ENCODE peak calls at places on chromosomes 11 and 22, in six cellular contexts. S is cardiac fibroblast, M is choroid plexus epithelial cell, B is lung, Q is heart left ventricle, U is cardiac muscle cell. A is an unnamed sample.

GRCh38 chr22:36564422-36565151 is 35.6 kb upstream of the EIF3D start:
- DNase-seq in S (no peak), M (no peak), B (no peak), Q (peak), U (no peak), A (no peak)

GRCh38 chr11:95641506-95641905 is 148.1 kb downstream of the FAM76B start:
- DNase-seq in S (peak), M (no peak), B (peak), Q (no peak), U (no peak), A (no peak)

GRCh38 chr22:24875862-24876506 is 70.0 kb downstream of the SGSM1 start:
- DNase-seq in S (peak), M (peak), B (no peak), Q (no peak), U (peak), A (peak)

GRCh38 chr22:48783821-48784266 is 1043.8 kb downstream of the BRD1 start:
- DNase-seq in S (no peak), M (no peak), B (peak), Q (no peak), U (no peak), A (peak)

GRCh38 chr22:23127055-23127756 is 14.6 kb downstream of the RSPH14 start:
- DNase-seq in S (no peak), M (no peak), B (no peak), Q (no peak), U (no peak), A (no peak)

GRCh38 chr11:122796128-122796717 is 42.1 kb upstream of the CRTAM start:
- DNase-seq in S (peak), M (peak), B (peak), Q (no peak), U (peak), A (peak)

GRCh38 chr11:77212314-77213007 is 84.4 kb downstream of the MYO7A start:
- DNase-seq in S (no peak), M (no peak), B (no peak), Q (no peak), U (no peak), A (no peak)

GRCh38 chr11:134856371-134856971 is 444.4 kb upstream of the B3GAT1 start:
- DNase-seq in S (no peak), M (no peak), B (no peak), Q (no peak), U (no peak), A (no peak)

GRCh38 chr11:114586797-114587196 is 8.8 kb downstream of the NXPE4 start:
- DNase-seq in S (peak), M (peak), B (no peak), Q (no peak), U (peak), A (no peak)

GRCh38 chr11:72278911-72279310 is 34.9 kb upstream of the PHOX2A start:
- DNase-seq in S (peak), M (peak), B (no peak), Q (no peak), U (peak), A (no peak)

GRCh38 chr22:23113067-23113846 is 28.5 kb downstream of the RSPH14 start:
- DNase-seq in S (peak), M (peak), B (no peak), Q (no peak), U (peak), A (peak)

DNA sequence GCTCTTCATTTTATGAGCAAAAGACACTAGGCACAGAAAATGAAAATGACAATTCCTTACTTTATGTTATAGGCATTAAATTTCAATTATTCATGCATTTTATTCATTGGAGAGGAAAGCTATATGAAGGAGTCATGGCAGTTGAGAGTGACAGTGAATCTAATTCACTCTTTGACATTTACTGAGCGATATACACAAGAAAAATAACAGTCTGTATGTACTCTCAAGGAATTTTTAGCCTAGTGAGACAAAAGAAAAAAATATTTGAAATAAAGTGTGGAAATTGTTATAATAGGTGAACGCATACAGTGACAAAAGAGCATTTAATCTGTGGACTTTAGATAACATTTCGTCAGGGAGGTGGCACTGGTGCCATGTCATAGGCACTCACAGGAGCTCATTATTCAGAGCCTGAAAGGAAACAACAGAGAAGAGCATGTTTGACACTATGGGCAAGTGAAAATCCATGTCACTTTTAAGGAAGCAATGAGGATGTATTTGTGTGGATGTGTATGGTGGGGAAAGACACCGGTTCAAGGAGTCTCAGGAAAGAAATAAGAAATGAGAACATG is 323.1 kb downstream of the LUZP2 start:
- DNase-seq in S (no peak), M (no peak), B (no peak), Q (no peak), U (no peak), A (no peak)
- H3K4me3 ChIP-seq in S (no peak), M (no peak), B (no peak), Q (no peak), U (no peak), A (no peak)

GRCh38 chr11:64285885-64286800 is 495 bp downstream of the GPR137 start:
- DNase-seq in S (no peak), M (no peak), B (no peak), Q (no peak), U (no peak), A (no peak)
- TF ChIP-seq CTCF in S (no peak), M (no peak), B (no peak), Q (no peak), U (no peak), A (no peak)

GRCh38 chr11:43573873-43574272 is 106.7 kb upstream of the HSD17B12 start:
- DNase-seq in S (no peak), M (no peak), B (no peak), Q (no peak), U (no peak), A (no peak)

GRCh38 chr11:43575931-43576833 is 104.4 kb upstream of the HSD17B12 start:
- DNase-seq in S (peak), M (no peak), B (no peak), Q (no peak), U (peak), A (no peak)

GRCh38 chr11:43576834-43577521 is 103.6 kb upstream of the HSD17B12 start:
- DNase-seq in S (peak), M (peak), B (no peak), Q (peak), U (peak), A (peak)

GRCh38 chr11:43573233-43573632 is 107.3 kb upstream of the HSD17B12 start:
- DNase-seq in S (peak), M (peak), B (no peak), Q (no peak), U (peak), A (no peak)

DNA sequence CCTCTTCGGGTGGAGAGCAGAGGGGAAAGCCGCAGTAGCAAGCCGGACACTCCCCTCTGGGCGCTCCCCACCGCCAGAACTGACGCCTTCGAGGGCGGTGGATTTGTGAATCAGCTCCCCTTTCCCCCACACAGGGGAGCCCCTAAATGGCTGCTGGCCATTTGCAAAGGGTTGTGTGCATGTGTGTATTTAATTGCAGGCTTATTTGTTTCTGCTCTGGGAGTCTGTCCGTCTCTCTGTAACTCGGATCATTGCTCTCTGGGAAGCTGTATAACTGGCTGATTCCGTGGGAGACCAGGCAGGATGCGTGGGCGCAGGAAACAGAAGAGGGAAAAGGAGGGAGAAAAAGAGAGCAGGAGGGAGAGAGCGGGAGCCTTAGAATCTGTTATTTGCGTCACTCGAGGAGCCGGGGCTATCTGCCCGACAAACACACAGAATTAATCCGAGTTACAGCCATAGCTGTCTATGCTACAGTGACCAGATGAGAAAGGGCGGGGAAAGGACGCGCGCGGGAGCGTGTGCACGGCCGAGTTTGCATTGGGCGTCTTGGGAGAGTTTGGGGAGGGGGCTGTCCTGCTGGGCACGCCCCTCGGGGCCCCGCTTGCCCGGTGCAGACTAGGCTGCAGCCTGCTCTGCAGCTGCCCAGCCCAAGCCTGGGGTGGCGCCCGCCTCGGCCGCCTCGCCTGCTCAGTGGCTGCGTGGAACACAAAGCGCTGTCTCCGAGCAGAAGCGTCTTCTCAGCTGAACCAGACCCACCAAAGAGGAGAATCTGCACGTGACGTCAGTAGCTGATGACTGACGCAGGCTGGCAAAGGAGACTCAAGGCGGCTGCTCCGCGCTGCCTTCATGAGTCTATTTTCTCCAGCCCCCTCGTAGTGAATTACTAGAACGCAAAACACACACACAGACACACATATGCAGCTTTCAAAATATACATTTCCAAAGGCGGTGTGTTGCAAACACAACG is 105.3 kb upstream of the HSD17B12 start:
- DNase-seq in S (peak), M (peak), B (no peak), Q (peak), U (peak), A (peak)
- H3K4me3 ChIP-seq in S (peak), M (peak), B (no peak), Q (peak), U (peak), A (peak)

GRCh38 chr11:35003658-35004057 is 87.2 kb downstream of the PDHX start:
- DNase-seq in S (no peak), M (no peak), B (no peak), Q (no peak), U (no peak), A (no peak)

GRCh38 chr11:34999453-34999852 is 83.0 kb downstream of the PDHX start:
- DNase-seq in S (peak), M (no peak), B (no peak), Q (no peak), U (peak), A (no peak)

GRCh38 chr11:34996958-34997357 is 80.5 kb downstream of the PDHX start:
- DNase-seq in S (no peak), M (no peak), B (no peak), Q (no peak), U (no peak), A (no peak)

GRCh38 chr11:34994859-34995258 is 78.4 kb downstream of the PDHX start:
- DNase-seq in S (no peak), M (no peak), B (peak), Q (no peak), U (no peak), A (no peak)

GRCh38 chr11:34997872-34998548 is 81.6 kb downstream of the PDHX start:
- DNase-seq in S (peak), M (peak), B (no peak), Q (no peak), U (peak), A (no peak)
- TF ChIP-seq CTCF in S (peak), M (peak), B (peak), Q (peak), U (peak), A (peak)

DNA sequence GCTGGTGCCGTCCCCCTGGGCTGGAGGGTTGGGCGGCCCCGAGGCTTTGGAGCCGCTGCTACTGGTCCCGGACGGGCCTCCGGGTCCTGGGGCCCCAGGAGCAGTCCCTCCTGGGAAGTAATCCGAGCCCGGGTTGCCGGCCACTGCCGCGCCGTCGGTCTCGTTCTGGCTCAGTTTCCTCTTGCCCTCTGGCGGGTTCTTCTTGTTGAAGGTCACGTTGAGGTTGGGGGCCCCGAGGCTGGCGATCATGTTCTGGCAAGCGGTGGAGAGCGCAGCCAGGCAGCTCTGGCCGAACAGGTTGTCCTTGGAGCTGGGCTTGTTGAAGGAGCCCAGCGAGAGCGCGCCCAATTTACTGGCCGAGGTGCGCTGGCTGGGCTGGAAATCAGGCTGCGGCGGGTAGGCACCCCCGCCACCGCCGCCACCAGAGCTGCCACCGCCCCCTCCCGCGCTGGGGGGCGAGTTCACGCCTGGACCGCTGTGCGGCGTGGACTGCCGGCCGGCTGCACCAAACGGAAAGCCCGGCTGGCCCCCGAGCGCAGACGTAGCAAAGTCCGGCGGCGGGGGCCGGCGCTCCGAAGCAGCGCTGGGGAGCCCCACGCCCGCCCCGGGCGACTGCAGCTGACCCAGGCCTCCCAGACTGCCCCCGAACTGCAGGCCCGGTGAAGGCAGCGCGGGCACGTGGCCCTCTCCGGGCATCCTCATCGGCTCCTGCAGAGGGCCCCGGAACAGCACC is 3.6 kb downstream of the MN1 start:
- DNase-seq in S (no peak), M (no peak), B (no peak), Q (peak), U (no peak), A (no peak)
- H3K4me3 ChIP-seq in S (peak), M (no peak), B (no peak), Q (peak), U (peak), A (no peak)

DNA sequence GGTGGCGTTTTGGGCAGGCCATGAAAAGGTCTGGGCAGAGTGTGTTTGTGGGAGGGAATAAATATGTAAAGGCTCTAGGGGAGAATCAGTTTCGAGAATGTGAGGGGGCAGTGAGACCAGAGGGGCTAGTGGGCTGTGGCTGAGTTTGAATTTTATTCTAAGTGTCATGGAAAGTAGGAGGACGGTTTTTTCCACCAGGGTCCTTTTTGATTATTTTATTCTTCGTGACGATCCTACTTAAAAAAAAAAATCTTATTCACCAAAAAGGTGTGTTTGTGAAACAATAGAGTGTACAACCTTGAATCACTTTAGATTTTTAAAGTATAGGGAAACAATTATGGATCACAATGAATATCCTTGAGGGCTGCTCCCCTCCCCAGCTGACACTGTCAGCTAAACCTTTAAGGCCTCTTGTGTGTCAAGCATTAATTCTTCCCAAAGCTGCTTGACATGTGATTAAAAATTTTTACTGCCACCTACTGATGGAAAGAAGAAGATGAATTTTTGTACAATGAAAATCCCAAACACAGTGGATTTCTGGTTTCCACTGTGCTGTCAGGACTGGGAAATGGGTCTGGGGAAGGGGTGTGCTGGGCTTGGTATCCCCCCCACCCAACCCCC is 107.5 kb upstream of the OR4B1 start:
- DNase-seq in S (peak), M (peak), B (no peak), Q (no peak), U (peak), A (no peak)
- TF ChIP-seq CTCF in S (peak), M (peak), B (peak), Q (no peak), U (peak), A (peak)

DNA sequence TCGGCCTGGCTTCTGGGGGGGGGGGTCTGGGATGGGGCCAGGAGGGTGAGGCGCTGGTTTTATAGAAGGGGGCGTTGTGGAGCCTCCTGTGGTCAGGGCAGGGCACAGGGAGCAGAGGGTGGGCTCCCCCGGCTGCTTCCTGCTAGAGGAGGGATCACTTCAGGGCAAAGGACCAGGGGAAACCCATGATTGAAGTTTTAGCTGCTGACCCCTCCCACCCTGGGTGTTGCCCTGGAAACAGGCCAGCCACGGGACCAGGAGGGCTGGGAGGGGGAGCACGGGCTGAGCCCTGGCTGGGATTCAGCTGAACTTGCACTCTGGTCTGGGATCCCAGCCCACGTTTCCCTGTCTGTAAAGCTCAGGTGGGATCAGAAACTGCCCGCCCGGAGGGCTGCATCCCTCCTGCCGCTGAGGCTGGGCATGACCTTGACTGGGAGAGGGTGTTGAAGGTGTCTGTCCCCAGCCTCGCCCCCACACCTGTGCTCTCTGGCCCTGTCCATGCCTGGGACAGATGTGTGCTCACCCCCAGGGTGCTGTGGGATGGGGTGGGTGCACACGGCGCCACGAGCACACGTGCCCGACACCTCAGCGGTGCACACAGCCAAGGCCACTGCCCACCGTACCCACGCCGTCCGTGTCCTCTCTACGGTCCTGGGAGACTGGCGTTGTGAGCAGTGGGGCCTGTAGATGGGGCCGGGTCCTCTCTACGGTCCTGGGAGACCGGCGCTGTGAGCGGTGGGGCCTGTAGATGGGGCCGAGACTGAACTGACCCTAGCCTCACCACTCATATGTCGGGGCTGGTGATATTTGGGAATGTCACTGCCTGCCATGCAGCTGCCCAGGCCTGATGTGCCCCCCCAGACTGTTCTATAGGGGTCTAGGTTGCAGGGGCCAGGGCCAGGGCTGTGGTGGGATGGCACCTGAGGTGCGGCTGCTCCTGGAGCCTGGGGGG is 2.3 kb downstream of the TSPAN4 start:
- DNase-seq in S (peak), M (peak), B (peak), Q (peak), U (peak), A (peak)
- H3K4me3 ChIP-seq in S (peak), M (peak), B (peak), Q (peak), U (no peak), A (no peak)

GRCh38 chr11:66718320-66718971 is 10.6 kb downstream of the SPTBN2 start:
- DNase-seq in S (no peak), M (no peak), B (peak), Q (no peak), U (no peak), A (peak)
- TF ChIP-seq CTCF in S (peak), M (no peak), B (no peak), Q (no peak), U (peak), A (no peak)

GRCh38 chr11:116578971-116579687 is 193.7 kb downstream of the BUD13 start:
- DNase-seq in S (no peak), M (no peak), B (no peak), Q (no peak), U (peak), A (no peak)
- H3K4me3 ChIP-seq in S (no peak), M (no peak), B (no peak), Q (no peak), U (no peak), A (no peak)

GRCh38 chr11:117535870-117536411 is 208.3 kb downstream of the CEP164 start:
- DNase-seq in S (no peak), M (no peak), B (no peak), Q (peak), U (no peak), A (no peak)
- TF ChIP-seq CTCF in S (no peak), M (no peak), B (no peak), Q (no peak), U (no peak), A (no peak)